ENCODE peak calls at places on chromosomes 4 and X, in four cellular contexts. One of them, this sample, is unnamed.
A peak's percentile ranks its signal among the peaks of the same experiment; 100 is the strongest.

GRCh38 chr4:52983563-52984303 is 121.6 kb downstream of the RASL11B start:
- DNase-seq in body of pancreas: no peak
- DNase-seq in HCT116: peak; percentile 50
- DNase-seq in astrocyte of the spinal cord: peak; percentile 69
- DNase-seq in this sample: peak; percentile 20

GRCh38 chr4:787561-787981 is 38.4 kb downstream of the CPLX1 start:
- DNase-seq in body of pancreas: no peak
- DNase-seq in HCT116: no peak
- DNase-seq in astrocyte of the spinal cord: no peak
- DNase-seq in this sample: no peak

GRCh38 chrX:25158635-25159034 is 142.9 kb upstream of the ARX start:
- DNase-seq in body of pancreas: no peak
- DNase-seq in HCT116: no peak
- DNase-seq in astrocyte of the spinal cord: peak; percentile 72
- DNase-seq in this sample: no peak

GRCh38 chr4:2934077-2934812 is 29.0 kb downstream of the NOP14 start:
- DNase-seq in body of pancreas: peak; percentile 55
- DNase-seq in HCT116: no peak
- DNase-seq in astrocyte of the spinal cord: peak; percentile 25
- DNase-seq in this sample: no peak

GRCh38 chr4:156749791-156750403 is 221.7 kb downstream of the PDGFC start:
- DNase-seq in body of pancreas: no peak
- DNase-seq in HCT116: no peak
- DNase-seq in astrocyte of the spinal cord: no peak
- DNase-seq in this sample: no peak

GRCh38 chrX:111917591-111917990 is 41.6 kb downstream of the TRPC5OS start:
- DNase-seq in body of pancreas: no peak
- DNase-seq in HCT116: no peak
- DNase-seq in astrocyte of the spinal cord: no peak
- DNase-seq in this sample: no peak

GRCh38 chr4:47462799-47463234 is 685 bp downstream of the COMMD8 start:
- DNase-seq in body of pancreas: no peak
- DNase-seq in HCT116: no peak
- DNase-seq in astrocyte of the spinal cord: no peak
- DNase-seq in this sample: no peak

GRCh38 chr4:4333265-4333706 is 43.2 kb downstream of the ZBTB49 start:
- DNase-seq in body of pancreas: no peak
- DNase-seq in HCT116: no peak
- DNase-seq in astrocyte of the spinal cord: peak; percentile 79
- DNase-seq in this sample: no peak

GRCh38 chr4:30789219-30789671 is 69.1 kb downstream of the PCDH7 start:
- DNase-seq in body of pancreas: no peak
- DNase-seq in HCT116: peak; percentile 92
- DNase-seq in astrocyte of the spinal cord: no peak
- DNase-seq in this sample: no peak

GRCh38 chr4:2860391-2861348 is 17.0 kb downstream of the ADD1 start:
- DNase-seq in body of pancreas: no peak
- DNase-seq in HCT116: no peak
- DNase-seq in astrocyte of the spinal cord: peak; percentile 21
- DNase-seq in this sample: no peak

GRCh38 chrX:155235891-155236290 is 19.6 kb downstream of the VBP1 start:
- DNase-seq in body of pancreas: no peak
- DNase-seq in HCT116: no peak
- DNase-seq in astrocyte of the spinal cord: peak; percentile 2
- DNase-seq in this sample: no peak

GRCh38 chr4:159395693-159396092 is 292.8 kb downstream of the RAPGEF2 start:
- DNase-seq in body of pancreas: no peak
- DNase-seq in HCT116: no peak
- DNase-seq in astrocyte of the spinal cord: no peak
- DNase-seq in this sample: no peak

GRCh38 chrX:97594825-97595224 is 711.1 kb downstream of the RPA4 start:
- DNase-seq in body of pancreas: peak; percentile 38
- DNase-seq in HCT116: no peak
- DNase-seq in astrocyte of the spinal cord: no peak
- DNase-seq in this sample: no peak

GRCh38 chr4:84956014-84956413 is 10.5 kb downstream of the WDFY3 start:
- DNase-seq in body of pancreas: no peak
- DNase-seq in HCT116: no peak
- DNase-seq in astrocyte of the spinal cord: no peak
- DNase-seq in this sample: no peak

GRCh38 chr4:175641053-175641452 is 171.0 kb downstream of the GPM6A start:
- DNase-seq in body of pancreas: no peak
- DNase-seq in HCT116: no peak
- DNase-seq in astrocyte of the spinal cord: no peak
- DNase-seq in this sample: no peak

GRCh38 chr4:148415500-148415899 is 26.7 kb downstream of the NR3C2 start:
- DNase-seq in body of pancreas: no peak
- DNase-seq in HCT116: peak; percentile 3
- DNase-seq in astrocyte of the spinal cord: peak; percentile 13
- DNase-seq in this sample: no peak

GRCh38 chr4:8257854-8258253 is 11.7 kb upstream of the HTRA3 start:
- DNase-seq in body of pancreas: no peak
- DNase-seq in HCT116: no peak
- DNase-seq in astrocyte of the spinal cord: no peak
- DNase-seq in this sample: no peak

GRCh38 chr4:132619968-132620367 is 529.1 kb upstream of the PCDH10 start:
- DNase-seq in body of pancreas: no peak
- DNase-seq in HCT116: no peak
- DNase-seq in astrocyte of the spinal cord: no peak
- DNase-seq in this sample: no peak

GRCh38 chrX:136671006-136671610 is 23.1 kb downstream of the CD40LG start:
- DNase-seq in body of pancreas: no peak
- DNase-seq in HCT116: no peak
- DNase-seq in astrocyte of the spinal cord: no peak
- DNase-seq in this sample: no peak

GRCh38 chrX:19683817-19684216 is 168.5 kb upstream of the MAP3K15 start:
- DNase-seq in body of pancreas: no peak
- DNase-seq in HCT116: no peak
- DNase-seq in astrocyte of the spinal cord: no peak
- DNase-seq in this sample: no peak

GRCh38 chr4:912548-913279 is 19.4 kb downstream of the GAK start:
- DNase-seq in body of pancreas: no peak
- DNase-seq in HCT116: no peak
- DNase-seq in astrocyte of the spinal cord: peak; percentile 50
- DNase-seq in this sample: no peak

GRCh38 chrX:133440081-133440796 is 24.9 kb upstream of the GPC4 start:
- DNase-seq in body of pancreas: no peak
- DNase-seq in HCT116: no peak
- DNase-seq in astrocyte of the spinal cord: no peak
- DNase-seq in this sample: no peak

GRCh38 chr4:13538427-13538973 is 5.8 kb downstream of the NKX3-2 start:
- DNase-seq in body of pancreas: no peak
- DNase-seq in HCT116: no peak
- DNase-seq in astrocyte of the spinal cord: no peak
- DNase-seq in this sample: no peak

GRCh38 chrX:103536732-103537131 is 17.4 kb upstream of the RAB40A start:
- DNase-seq in body of pancreas: no peak
- DNase-seq in HCT116: no peak
- DNase-seq in astrocyte of the spinal cord: no peak
- DNase-seq in this sample: no peak

GRCh38 chrX:153944140-153944799 is at the start of gene RENBP:
- DNase-seq in body of pancreas: no peak
- DNase-seq in HCT116: no peak
- DNase-seq in astrocyte of the spinal cord: no peak
- DNase-seq in this sample: no peak

GRCh38 chrX:120726294-120726693 is 96.4 kb upstream of the C1GALT1C1 start:
- DNase-seq in body of pancreas: no peak
- DNase-seq in HCT116: no peak
- DNase-seq in astrocyte of the spinal cord: no peak
- DNase-seq in this sample: no peak

GRCh38 chr4:133188433-133189175 is 39.5 kb downstream of the PCDH10 start:
- DNase-seq in body of pancreas: no peak
- DNase-seq in HCT116: no peak
- DNase-seq in astrocyte of the spinal cord: peak; percentile 17
- DNase-seq in this sample: no peak

GRCh38 chr4:140609548-140610425 is 41.0 kb upstream of the UCP1 start:
- DNase-seq in body of pancreas: peak; percentile 46
- DNase-seq in HCT116: peak; percentile 41
- DNase-seq in astrocyte of the spinal cord: peak; percentile 61
- DNase-seq in this sample: peak; percentile 1

GRCh38 chr4:22842360-22842759 is 149.6 kb downstream of the GBA3 start:
- DNase-seq in body of pancreas: no peak
- DNase-seq in HCT116: no peak
- DNase-seq in astrocyte of the spinal cord: no peak
- DNase-seq in this sample: no peak

GRCh38 chr4:14434483-14434882 is 567.8 kb upstream of the CPEB2 start:
- DNase-seq in body of pancreas: no peak
- DNase-seq in HCT116: no peak
- DNase-seq in astrocyte of the spinal cord: no peak
- DNase-seq in this sample: no peak

GRCh38 chr4:40548256-40548655 is 81.4 kb downstream of the RBM47 start:
- DNase-seq in body of pancreas: no peak
- DNase-seq in HCT116: no peak
- DNase-seq in astrocyte of the spinal cord: peak; percentile 53
- DNase-seq in this sample: no peak

GRCh38 chrX:119541188-119541587 is 24.0 kb downstream of the STEEP1 start:
- DNase-seq in body of pancreas: no peak
- DNase-seq in HCT116: no peak
- DNase-seq in astrocyte of the spinal cord: peak; percentile 61
- DNase-seq in this sample: no peak

GRCh38 chr4:157992038-157992706 is 180.7 kb downstream of the GASK1B start:
- DNase-seq in body of pancreas: peak; percentile 24
- DNase-seq in HCT116: peak; percentile 73
- DNase-seq in astrocyte of the spinal cord: peak; percentile 82
- DNase-seq in this sample: peak; percentile 60

GRCh38 chrX:68079961-68080360 is 353.3 kb downstream of the OPHN1 start:
- DNase-seq in body of pancreas: no peak
- DNase-seq in HCT116: no peak
- DNase-seq in astrocyte of the spinal cord: no peak
- DNase-seq in this sample: no peak

GRCh38 chr4:13922459-13922858 is 294.9 kb upstream of the BOD1L1 start:
- DNase-seq in body of pancreas: no peak
- DNase-seq in HCT116: no peak
- DNase-seq in astrocyte of the spinal cord: no peak
- DNase-seq in this sample: no peak

GRCh38 chr4:148004228-148004813 is 272.4 kb downstream of the ARHGAP10 start:
- DNase-seq in body of pancreas: peak; percentile 18
- DNase-seq in HCT116: no peak
- DNase-seq in astrocyte of the spinal cord: no peak
- DNase-seq in this sample: no peak

GRCh38 chrX:47571215-47571614 is 10.2 kb downstream of the ARAF start:
- DNase-seq in body of pancreas: no peak
- DNase-seq in HCT116: no peak
- DNase-seq in astrocyte of the spinal cord: no peak
- DNase-seq in this sample: no peak

GRCh38 chrX:38232287-38232686 is 11.6 kb upstream of the SRPX start:
- DNase-seq in body of pancreas: no peak
- DNase-seq in HCT116: no peak
- DNase-seq in astrocyte of the spinal cord: peak; percentile 61
- DNase-seq in this sample: no peak

GRCh38 chr4:78296261-78296660 is 239.1 kb downstream of the FRAS1 start:
- DNase-seq in body of pancreas: no peak
- DNase-seq in HCT116: no peak
- DNase-seq in astrocyte of the spinal cord: no peak
- DNase-seq in this sample: no peak
- TF ChIP-seq CTCF in body of pancreas: no peak
- TF ChIP-seq CTCF in HCT116: no peak
- TF ChIP-seq CTCF in astrocyte of the spinal cord: no peak
- TF ChIP-seq CTCF in this sample: no peak

GRCh38 chr4:123661080-123661737 is 264.6 kb downstream of the SPRY1 start:
- DNase-seq in body of pancreas: no peak
- DNase-seq in HCT116: peak; percentile 21
- DNase-seq in astrocyte of the spinal cord: peak; percentile 51
- DNase-seq in this sample: no peak
- TF ChIP-seq CTCF in body of pancreas: peak; percentile 38
- TF ChIP-seq CTCF in HCT116: peak; percentile 73
- TF ChIP-seq CTCF in astrocyte of the spinal cord: peak; percentile 49
- TF ChIP-seq CTCF in this sample: peak; percentile 28

GRCh38 chr4:56048621-56049427 is 100.1 kb downstream of the CEP135 start:
- DNase-seq in body of pancreas: peak; percentile 49
- DNase-seq in HCT116: peak; percentile 29
- DNase-seq in astrocyte of the spinal cord: peak; percentile 59
- DNase-seq in this sample: peak; percentile 68
- TF ChIP-seq CTCF in body of pancreas: no peak
- TF ChIP-seq CTCF in HCT116: no peak
- TF ChIP-seq CTCF in astrocyte of the spinal cord: peak; percentile 45
- TF ChIP-seq CTCF in this sample: no peak

DNA sequence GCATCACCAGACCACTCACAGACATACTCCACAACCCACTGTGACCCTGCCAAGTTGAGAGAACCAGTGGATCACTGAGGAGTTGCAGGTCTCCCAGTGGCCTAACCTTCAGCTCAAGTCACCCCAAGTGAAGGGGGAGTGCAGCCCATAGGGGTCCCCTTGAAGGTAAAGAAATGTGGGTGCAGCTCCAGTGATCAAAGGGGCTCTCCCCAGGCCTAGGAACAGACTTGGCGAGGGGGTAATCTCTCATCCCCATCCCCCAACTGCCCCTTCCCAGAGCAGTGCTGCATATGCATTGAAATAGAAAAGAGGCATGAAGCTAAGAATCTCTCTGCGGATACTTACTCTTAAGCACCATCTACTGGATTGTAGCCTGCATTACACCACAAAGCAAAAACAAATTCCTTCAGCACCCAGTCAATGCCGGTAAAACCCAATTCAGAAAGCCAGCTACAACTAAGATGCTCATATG is 27.0 kb downstream of the MAGEE1 start:
- DNase-seq in body of pancreas: peak; percentile 5
- DNase-seq in HCT116: peak; percentile 0
- DNase-seq in astrocyte of the spinal cord: peak; percentile 3
- DNase-seq in this sample: peak; percentile 5
- TF ChIP-seq CTCF in body of pancreas: peak; percentile 22
- TF ChIP-seq CTCF in HCT116: no peak
- TF ChIP-seq CTCF in astrocyte of the spinal cord: peak; percentile 61
- TF ChIP-seq CTCF in this sample: no peak

GRCh38 chr4:5708171-5708828 is at the start of gene EVC2:
- DNase-seq in body of pancreas: peak; percentile 71
- DNase-seq in HCT116: no peak
- DNase-seq in astrocyte of the spinal cord: peak; percentile 59
- DNase-seq in this sample: no peak

GRCh38 chr4:5711479-5712184 is 631 bp downstream of the EVC start:
- DNase-seq in body of pancreas: peak; percentile 44
- DNase-seq in HCT116: no peak
- DNase-seq in astrocyte of the spinal cord: peak; percentile 54
- DNase-seq in this sample: no peak

GRCh38 chr4:5710962-5711478 is at the start of gene EVC:
- DNase-seq in body of pancreas: peak; percentile 80
- DNase-seq in HCT116: no peak
- DNase-seq in astrocyte of the spinal cord: peak; percentile 81
- DNase-seq in this sample: no peak

GRCh38 chr4:5708829-5709680 is 696 bp upstream of the EVC2 start:
- DNase-seq in body of pancreas: no peak
- DNase-seq in HCT116: no peak
- DNase-seq in astrocyte of the spinal cord: no peak
- DNase-seq in this sample: no peak

GRCh38 chr4:5710065-5710961 is 688 bp upstream of the EVC start:
- DNase-seq in body of pancreas: no peak
- DNase-seq in HCT116: no peak
- DNase-seq in astrocyte of the spinal cord: peak; percentile 9
- DNase-seq in this sample: no peak
- TF ChIP-seq CTCF in body of pancreas: no peak
- TF ChIP-seq CTCF in HCT116: no peak
- TF ChIP-seq CTCF in astrocyte of the spinal cord: peak; percentile 50
- TF ChIP-seq CTCF in this sample: no peak

GRCh38 chrX:54042609-54043010 is 1.7 kb downstream of the PHF8 start:
- DNase-seq in body of pancreas: peak; percentile 41
- DNase-seq in HCT116: peak; percentile 4
- DNase-seq in astrocyte of the spinal cord: peak; percentile 71
- DNase-seq in this sample: peak; percentile 47
- TF ChIP-seq CTCF in body of pancreas: no peak
- TF ChIP-seq CTCF in HCT116: no peak
- TF ChIP-seq CTCF in astrocyte of the spinal cord: peak; percentile 41
- TF ChIP-seq CTCF in this sample: no peak